ENCODE peak calls at places on chromosomes 11 and 22, in four cellular contexts. L is activated naive CD4-positive, alpha-beta T cell treated with anti-CD3 and anti-CD28 coated beads, Interleukin-2, amount 10 ng/mL, durations not matched to agents 7 days and 5 days; T is stimulated activated CD4-positive, alpha-beta T cell treated with anti-CD3 and anti-CD28 coated beads, Interleukin-2, amount 100 ng/mL, for 24 hours; N is RPMI7951. S is an unnamed sample.

GRCh38 chr11:116887909-116888556 is 50.6 kb upstream of the APOA1 start:
- DNase-seq in L (no peak), N (no peak), T (no peak), S (no peak)

GRCh38 chr11:123020968-123021367 is 39.3 kb upstream of the BSX start:
- DNase-seq in T (peak), L (peak), N (peak), S (no peak)

GRCh38 chr22:26550498-26551033 is 38.3 kb upstream of the TFIP11 start:
- DNase-seq in T (no peak), N (peak), L (no peak), S (no peak)

GRCh38 chr11:83760942-83761341 is 474.8 kb upstream of the CCDC90B start:
- DNase-seq in T (no peak), L (no peak), N (no peak), S (no peak)

GRCh38 chr11:59273008-59273841 is 60.5 kb upstream of the MPEG1 start:
- DNase-seq in L (no peak), N (no peak), T (no peak), S (no peak)

GRCh38 chr11:131724436-131724995 is 354.1 kb downstream of the NTM start:
- DNase-seq in L (no peak), T (no peak), N (no peak), S (no peak)

GRCh38 chr11:3161309-3161708 is 3.8 kb downstream of the OSBPL5 start:
- DNase-seq in T (no peak), L (peak), N (peak), S (no peak)

GRCh38 chr22:39994046-39994565 is 648 bp upstream of the FAM83F start:
- DNase-seq in L (peak), N (no peak), T (peak), S (peak)

GRCh38 chr22:26656896-26657851 is at the start of gene MIAT:
- DNase-seq in L (peak), N (peak), T (peak), S (peak)

GRCh38 chr11:7272373-7272772 is 20.7 kb downstream of the SYT9 start:
- DNase-seq in N (no peak), L (no peak), T (no peak), S (no peak)

GRCh38 chr11:9214765-9215164 is 50.4 kb downstream of the DENND5A start:
- DNase-seq in L (no peak), N (peak), T (no peak), S (no peak)

GRCh38 chr11:116177521-116178220 is 595.1 kb downstream of the BUD13 start:
- DNase-seq in L (no peak), N (no peak), T (no peak), S (no peak)

GRCh38 chr11:81497202-81497804 is 1236.4 kb downstream of the FAM181B start:
- DNase-seq in L (no peak), N (peak), T (no peak), S (no peak)

GRCh38 chr22:32996276-32996675 is 61.9 kb downstream of the SYN3 start:
- DNase-seq in N (no peak), T (no peak), L (no peak), S (no peak)

GRCh38 chr11:110467556-110467955 is 37.8 kb downstream of the FDX1 start:
- DNase-seq in N (no peak), T (no peak), L (no peak), S (no peak)

GRCh38 chr11:92022499-92022898 is 202.1 kb upstream of the FAT3 start:
- DNase-seq in L (no peak), T (no peak), N (no peak), S (no peak)

GRCh38 chr22:44746836-44747519 is 5.4 kb upstream of the ARHGAP8 start:
- DNase-seq in L (no peak), T (no peak), N (no peak), S (no peak)

GRCh38 chr11:44451706-44452105 is 113.8 kb upstream of the CD82 start:
- DNase-seq in L (no peak), N (no peak), T (no peak), S (no peak)

GRCh38 chr11:119188887-119189286 is 3.6 kb downstream of the NHERF4 start:
- DNase-seq in N (no peak), L (no peak), T (no peak), S (no peak)

GRCh38 chr22:50519151-50519550 is 6.2 kb downstream of the SCO2 start:
- DNase-seq in T (no peak), L (no peak), N (no peak), S (no peak)

GRCh38 chr11:69310351-69310750 is 16.4 kb downstream of the MYEOV start:
- DNase-seq in L (no peak), N (no peak), T (no peak), S (no peak)

GRCh38 chr22:39360674-39361413 is 11.1 kb downstream of the SYNGR1 start:
- DNase-seq in N (no peak), L (no peak), T (no peak), S (no peak)

GRCh38 chr11:35555238-35555887 is 29.9 kb upstream of the PAMR1 start:
- DNase-seq in L (no peak), N (peak), T (no peak), S (no peak)

GRCh38 chr11:72036687-72037086 is 38.0 kb downstream of the IL18BP start:
- DNase-seq in T (no peak), N (no peak), L (no peak), S (no peak)

GRCh38 chr11:131025020-131025419 is 108.7 kb upstream of the SNX19 start:
- DNase-seq in N (peak), T (no peak), L (no peak), S (no peak)

GRCh38 chr11:4191031-4191571 is 96.5 kb downstream of the RRM1 start:
- DNase-seq in L (no peak), N (no peak), T (no peak), S (no peak)

GRCh38 chr11:73185680-73186293 is 32.3 kb upstream of the P2RY2 start:
- DNase-seq in N (peak), L (no peak), T (no peak), S (no peak)

GRCh38 chr22:30459206-30460052 is 12.4 kb downstream of the SEC14L3 start:
- DNase-seq in T (no peak), N (peak), L (peak), S (no peak)

GRCh38 chr11:113874920-113875413 is 405 bp downstream of the USP28 start:
- DNase-seq in L (peak), N (no peak), T (peak), S (peak)

GRCh38 chr11:1864216-1864615 is 11.3 kb downstream of the LSP1 start:
- DNase-seq in N (peak), T (no peak), L (no peak), S (no peak)

GRCh38 chr22:24087071-24087795 is 76.1 kb downstream of the CABIN1 start:
- DNase-seq in N (no peak), L (no peak), T (no peak), S (no peak)

GRCh38 chr11:4125141-4125540 is 30.5 kb downstream of the RRM1 start:
- DNase-seq in N (peak), T (no peak), L (no peak), S (no peak)